ENCODE peak calls at places on chromosome 2, in five cellular contexts. W is NCI-H345, X is foreskin fibroblast, H is fibroblast of lung, J is fibroblast of mammary gland. C is an unnamed sample.

GRCh38 chr2:239600194-239600593 is 199.4 kb upstream of the HDAC4 start:
- DNase-seq in W (no peak), X (no peak), H (no peak), J (no peak), C (no peak)

GRCh38 chr2:203237501-203238238 is 1.1 kb upstream of the CYP20A1 start:
- DNase-seq in W (no peak), X (no peak), H (no peak), J (no peak), C (peak)

GRCh38 chr2:232476791-232477190 is 10.8 kb downstream of the ECEL1 start:
- DNase-seq in W (no peak), X (no peak), H (no peak), J (no peak), C (no peak)

GRCh38 chr2:37780097-37780676 is 108.7 kb upstream of the CDC42EP3 start:
- DNase-seq in W (no peak), X (no peak), H (no peak), J (peak), C (peak)

GRCh38 chr2:113734187-113734586 is 22.3 kb downstream of the SLC35F5 start:
- DNase-seq in W (no peak), X (no peak), H (no peak), J (no peak), C (no peak)

GRCh38 chr2:10931710-10932255 is 20.0 kb downstream of the KCNF1 start:
- DNase-seq in W (no peak), X (peak), H (peak), J (peak), C (no peak)

GRCh38 chr2:191171708-191172355 is 21.0 kb upstream of the STAT4 start:
- DNase-seq in W (no peak), X (peak), H (peak), J (peak), C (no peak)

GRCh38 chr2:157785200-157785599 is 90.9 kb downstream of the ACVR1 start:
- DNase-seq in W (peak), X (no peak), H (peak), J (peak), C (no peak)

GRCh38 chr2:231526341-231527090 is 3.7 kb downstream of the NMUR1 start:
- DNase-seq in W (no peak), X (no peak), H (no peak), J (no peak), C (no peak)

GRCh38 chr2:207311316-207312005 is 145.7 kb upstream of the KLF7 start:
- DNase-seq in W (no peak), X (peak), H (peak), J (peak), C (peak)

GRCh38 chr2:112023707-112024106 is 31.4 kb upstream of the TMEM87B start:
- DNase-seq in W (no peak), X (no peak), H (no peak), J (no peak), C (no peak)

GRCh38 chr2:14451312-14451711 is 181.2 kb upstream of the LRATD1 start:
- DNase-seq in W (no peak), X (no peak), H (no peak), J (no peak), C (peak)

GRCh38 chr2:85852979-85853498 is 35.8 kb downstream of the ST3GAL5 start:
- DNase-seq in W (no peak), X (peak), H (no peak), J (peak), C (no peak)

C was measured in DMS53.